ENCODE peak calls at places on chromosome 11, in five cellular contexts. L is skeletal muscle cell, X is HTR-8/SVneo, Z is retina, O is C1 segment of cervical spinal cord. N is an unnamed sample.
A peak's percentile ranks its signal among the peaks of the same experiment; 100 is the strongest.

GRCh38 chr11:15968461-15969130 is 387.8 kb downstream of the SOX6 start:
- DNase-seq in L (no peak), X (no peak), Z (peak; percentile 26), O (peak; percentile 10), N (no peak)

GRCh38 chr11:95242202-95242989 is 11.4 kb upstream of the SESN3 start:
- DNase-seq in L (no peak), X (no peak), Z (no peak), O (no peak), N (no peak)

GRCh38 chr11:19382131-19382611 is 141.4 kb upstream of the E2F8 start:
- DNase-seq in L (no peak), X (no peak), Z (peak; percentile 79), O (peak; percentile 20), N (peak; percentile 39)

GRCh38 chr11:115745545-115746265 is 241.5 kb upstream of the CADM1 start:
- DNase-seq in L (no peak), X (no peak), Z (peak; percentile 83), O (no peak), N (no peak)

GRCh38 chr11:109552376-109552775 is 130.4 kb downstream of the C11orf87 start:
- DNase-seq in L (no peak), X (no peak), Z (no peak), O (no peak), N (no peak)

GRCh38 chr11:74822187-74822586 is 73.5 kb downstream of the RNF169 start:
- DNase-seq in L (peak; percentile 25), X (no peak), Z (no peak), O (no peak), N (no peak)

GRCh38 chr11:32527776-32528175 is 55.9 kb upstream of the EIF3M start:
- DNase-seq in L (no peak), X (no peak), Z (no peak), O (peak; percentile 3), N (peak; percentile 5)

GRCh38 chr11:46907606-46908005 is 10.7 kb downstream of the LRP4 start:
- DNase-seq in L (no peak), X (no peak), Z (no peak), O (no peak), N (no peak)

GRCh38 chr11:17734418-17734911 is at the start of gene KCNC1:
- DNase-seq in L (no peak), X (peak; percentile 44), Z (peak; percentile 84), O (no peak), N (peak; percentile 26)

GRCh38 chr11:62506413-62506940 is 40.1 kb downstream of the AHNAK start:
- DNase-seq in L (no peak), X (no peak), Z (no peak), O (no peak), N (no peak)

GRCh38 chr11:134150195-134150903 is 73.4 kb downstream of the NCAPD3 start:
- DNase-seq in L (no peak), X (no peak), Z (no peak), O (peak; percentile 34), N (peak; percentile 46)

GRCh38 chr11:118980191-118980881 is 8.8 kb downstream of the FOXR1 start:
- DNase-seq in L (no peak), X (no peak), Z (peak; percentile 51), O (no peak), N (peak; percentile 15)

GRCh38 chr11:99015634-99016454 is 4.9 kb upstream of the CNTN5 start:
- DNase-seq in L (no peak), X (peak; percentile 37), Z (peak; percentile 60), O (no peak), N (no peak)